ENCODE peak calls at places on chromosomes 16 and 17, in seven cellular contexts. O is heart right ventricle, C is glutamatergic neuron, J is NCI-H345, Y is cardiac muscle cell, D is naive B cell, G is ACHN. S is an unnamed sample.

GRCh38 chr17:81460856-81461460 is 51.6 kb downstream of the ACTG1 start:
- DNase-seq in J (no peak), G (no peak), C (no peak), Y (no peak), O (no peak), D (no peak), S (no peak)

GRCh38 chr17:44608732-44609435 is 47.4 kb upstream of the MEIOC start:
- DNase-seq in D (no peak), C (no peak), O (no peak), Y (no peak), J (peak), G (no peak), S (no peak)

GRCh38 chr17:81869221-81870154 is 1.6 kb downstream of the ARHGDIA start:
- DNase-seq in O (peak), G (no peak), C (peak), J (no peak), Y (peak), D (peak), S (no peak)

GRCh38 chr16:81487301-81487720 is 42.7 kb downstream of the CMIP start:
- DNase-seq in D (no peak), Y (no peak), O (no peak), C (no peak), G (no peak), J (no peak), S (no peak)

GRCh38 chr16:81623365-81624102 is 155.6 kb upstream of the PLCG2 start:
- DNase-seq in Y (peak), G (peak), D (peak), J (peak), C (no peak), O (no peak), S (peak)

GRCh38 chr17:74394275-74394950 is 27.1 kb downstream of the GPR142 start:
- DNase-seq in G (no peak), D (no peak), C (no peak), Y (no peak), O (no peak), J (no peak), S (no peak)

GRCh38 chr16:17176199-17176598 is 294.6 kb downstream of the XYLT1 start:
- DNase-seq in J (no peak), C (no peak), D (no peak), O (no peak), G (no peak), Y (no peak), S (no peak)

GRCh38 chr17:77865109-77865611 is 93.3 kb upstream of the TNRC6C start:
- DNase-seq in J (no peak), D (no peak), G (no peak), Y (no peak), C (peak), O (peak), S (no peak)

GRCh38 chr16:67834242-67834614 is 7.9 kb upstream of the THAP11 start:
- DNase-seq in D (no peak), O (no peak), C (no peak), Y (no peak), J (no peak), G (no peak), S (no peak)

GRCh38 chr17:49359990-49360795 is 1.9 kb downstream of the ZNF652 start:
- DNase-seq in O (no peak), D (no peak), Y (no peak), G (peak), C (no peak), J (no peak), S (peak)

GRCh38 chr17:574061-574460 is 140.6 kb downstream of the VPS53 start:
- DNase-seq in O (peak), G (no peak), Y (no peak), D (no peak), J (no peak), C (no peak), S (no peak)

GRCh38 chr17:74805543-74805991 is 29.4 kb upstream of the NAT9 start:
- DNase-seq in Y (peak), J (no peak), D (no peak), G (no peak), C (no peak), O (peak), S (no peak)

GRCh38 chr17:78364436-78365281 is 4.8 kb upstream of the SOCS3 start:
- DNase-seq in O (no peak), J (no peak), D (no peak), Y (no peak), G (no peak), C (no peak), S (peak)

GRCh38 chr16:84503751-84504395 is 586 bp downstream of the MEAK7 start:
- DNase-seq in C (no peak), D (no peak), O (no peak), J (no peak), G (peak), Y (no peak), S (peak)

GRCh38 chr17:37743612-37743874 is 1.3 kb downstream of the HNF1B start:
- DNase-seq in O (no peak), Y (no peak), C (peak), J (no peak), D (peak), G (peak), S (no peak)

GRCh38 chr16:1289480-1289872 is 20.0 kb upstream of the UBE2I start:
- DNase-seq in O (no peak), C (no peak), D (no peak), Y (no peak), J (no peak), G (no peak), S (no peak)

GRCh38 chr17:76270770-76271668 is 5.9 kb downstream of the UBALD2 start:
- DNase-seq in O (no peak), J (no peak), G (no peak), D (peak), C (no peak), Y (no peak), S (no peak)

GRCh38 chr16:49484454-49484853 is 110.8 kb downstream of the C16orf78 start:
- DNase-seq in J (no peak), D (no peak), Y (peak), G (no peak), C (peak), O (peak), S (no peak)

GRCh38 chr16:52515068-52515671 is 31.8 kb downstream of the TOX3 start:
- DNase-seq in D (no peak), G (peak), C (no peak), Y (peak), J (peak), O (no peak), S (no peak)

GRCh38 chr17:55327225-55328088 is 62.7 kb downstream of the HLF start:
- DNase-seq in O (no peak), D (no peak), C (no peak), Y (no peak), J (no peak), G (no peak), S (peak)

GRCh38 chr16:7501868-7502267 is 169.2 kb downstream of the RBFOX1 start:
- DNase-seq in G (no peak), D (no peak), J (no peak), O (no peak), Y (no peak), C (no peak), S (no peak)

GRCh38 chr17:19024101-19025078 is 19.8 kb upstream of the FAM83G start:
- DNase-seq in G (no peak), C (peak), J (no peak), O (no peak), D (no peak), Y (no peak), S (no peak)

GRCh38 chr16:50473375-50473945 is 74.7 kb upstream of the NKD1 start:
- DNase-seq in D (no peak), G (peak), C (no peak), O (no peak), J (no peak), Y (no peak), S (no peak)

GRCh38 chr17:73551144-73551543 is 93.1 kb downstream of the SDK2 start:
- DNase-seq in G (no peak), O (no peak), Y (no peak), J (no peak), D (no peak), C (no peak), S (no peak)

GRCh38 chr17:57588086-57588485 is 157.0 kb downstream of the CCDC182 start:
- DNase-seq in Y (peak), D (no peak), C (no peak), O (no peak), G (no peak), J (no peak), S (no peak)

GRCh38 chr17:68356520-68356919 is 65.2 kb downstream of the ARSG start:
- DNase-seq in Y (no peak), D (peak), C (no peak), J (no peak), O (no peak), G (no peak), S (no peak)

GRCh38 chr16:4263504-4264436 is 9.1 kb downstream of the TFAP4 start:
- DNase-seq in O (peak), Y (peak), G (no peak), J (no peak), C (peak), D (no peak), S (peak)

GRCh38 chr17:78558181-78558850 is 18.9 kb downstream of the DNAH17 start:
- DNase-seq in J (no peak), O (no peak), Y (no peak), D (no peak), C (peak), G (peak), S (peak)

GRCh38 chr17:37844158-37844976 is 79.8 kb upstream of the TBC1D3K start:
- DNase-seq in G (no peak), D (peak), O (peak), J (no peak), Y (peak), C (peak), S (peak)

GRCh38 chr17:72576289-72576759 is 455.5 kb downstream of the SOX9 start:
- DNase-seq in D (no peak), O (no peak), G (no peak), C (no peak), J (no peak), Y (no peak), S (no peak)

GRCh38 chr17:29549169-29549935 is 17.5 kb downstream of the ABHD15 start:
- DNase-seq in C (no peak), O (no peak), G (no peak), D (no peak), Y (no peak), J (peak), S (peak)

GRCh38 chr17:75914643-75915265 is 10.1 kb upstream of the MRPL38 start:
- DNase-seq in Y (no peak), G (no peak), J (no peak), D (no peak), C (no peak), O (no peak), S (no peak)

GRCh38 chr16:58306327-58306726 is 11.5 kb upstream of the PRSS54 start:
- DNase-seq in D (peak), J (no peak), C (no peak), O (no peak), Y (no peak), G (peak), S (peak)

GRCh38 chr16:67415872-67416793 is at the start of gene ZDHHC1:
- DNase-seq in Y (peak), D (peak), O (peak), G (peak), J (peak), C (peak), S (no peak)

GRCh38 chr17:76337413-76337777 is 16.3 kb downstream of the PRPSAP1 start:
- DNase-seq in C (no peak), Y (no peak), G (no peak), D (no peak), O (no peak), J (no peak), S (no peak)

GRCh38 chr17:58232707-58233156 is 5.7 kb upstream of the LPO start:
- DNase-seq in C (no peak), O (no peak), J (no peak), Y (no peak), G (peak), D (no peak), S (peak)

GRCh38 chr17:63961355-63962207 is 11.1 kb downstream of the SCN4A start:
- DNase-seq in J (no peak), G (peak), C (peak), Y (peak), D (peak), O (peak), S (peak)

GRCh38 chr17:7560172-7561027 is 1.3 kb upstream of the SENP3 start:
- DNase-seq in D (peak), J (no peak), O (peak), Y (peak), C (peak), G (peak), S (peak)